ENCODE peak calls at places on chromosomes 7 and 10, in five cellular contexts. One of them, this sample, is unnamed.

GRCh38 chr10:5583525-5584175 is 58.9 kb downstream of the CALML3 start:
- DNase-seq in T47D: peak
- DNase-seq in H9: peak
- DNase-seq in Right ventricle myocardium superior: peak
- DNase-seq in epithelial cell of proximal tubule: peak
- DNase-seq in this sample: peak

GRCh38 chr10:6995846-6996245 is 415.0 kb downstream of the SFMBT2 start:
- DNase-seq in T47D: no peak
- DNase-seq in H9: no peak
- DNase-seq in Right ventricle myocardium superior: no peak
- DNase-seq in epithelial cell of proximal tubule: no peak
- DNase-seq in this sample: no peak

GRCh38 chr10:70145666-70146488 is 623 bp downstream of the TYSND1 start:
- DNase-seq in T47D: peak
- DNase-seq in H9: peak
- DNase-seq in Right ventricle myocardium superior: peak
- DNase-seq in epithelial cell of proximal tubule: no peak
- DNase-seq in this sample: peak

GRCh38 chr10:92695679-92696605 is 6.2 kb downstream of the HHEX start:
- DNase-seq in T47D: no peak
- DNase-seq in H9: peak
- DNase-seq in Right ventricle myocardium superior: no peak
- DNase-seq in epithelial cell of proximal tubule: no peak
- DNase-seq in this sample: peak

GRCh38 chr10:124641282-124642075 is 102.7 kb downstream of the FAM53B start:
- DNase-seq in T47D: no peak
- DNase-seq in H9: no peak
- DNase-seq in Right ventricle myocardium superior: peak
- DNase-seq in epithelial cell of proximal tubule: no peak
- DNase-seq in this sample: no peak

GRCh38 chr7:149207324-149208035 is 12.1 kb downstream of the ZNF282 start:
- DNase-seq in T47D: no peak
- DNase-seq in H9: no peak
- DNase-seq in Right ventricle myocardium superior: no peak
- DNase-seq in epithelial cell of proximal tubule: no peak
- DNase-seq in this sample: no peak

GRCh38 chr7:5183155-5183554 is 6.9 kb upstream of the WIPI2 start:
- DNase-seq in T47D: peak
- DNase-seq in H9: no peak
- DNase-seq in Right ventricle myocardium superior: no peak
- DNase-seq in epithelial cell of proximal tubule: no peak
- DNase-seq in this sample: peak

GRCh38 chr7:157412021-157412443 is 75.2 kb downstream of the DNAJB6 start:
- DNase-seq in T47D: no peak
- DNase-seq in H9: no peak
- DNase-seq in Right ventricle myocardium superior: no peak
- DNase-seq in epithelial cell of proximal tubule: no peak
- DNase-seq in this sample: no peak

GRCh38 chr7:146150153-146150552 is 33.6 kb downstream of the CNTNAP2 start:
- DNase-seq in T47D: no peak
- DNase-seq in H9: no peak
- DNase-seq in Right ventricle myocardium superior: no peak
- DNase-seq in epithelial cell of proximal tubule: no peak
- DNase-seq in this sample: no peak

GRCh38 chr7:95737828-95738505 is 34.4 kb upstream of the DYNC1I1 start:
- DNase-seq in T47D: no peak
- DNase-seq in H9: no peak
- DNase-seq in Right ventricle myocardium superior: no peak
- DNase-seq in epithelial cell of proximal tubule: no peak
- DNase-seq in this sample: no peak

GRCh38 chr10:71217266-71218045 is 5.1 kb downstream of the UNC5B start:
- DNase-seq in T47D: peak
- DNase-seq in H9: peak
- DNase-seq in Right ventricle myocardium superior: no peak
- DNase-seq in epithelial cell of proximal tubule: no peak
- DNase-seq in this sample: peak

GRCh38 chr10:20743142-20743541 is 154.0 kb downstream of the NEBL start:
- DNase-seq in T47D: no peak
- DNase-seq in H9: no peak
- DNase-seq in Right ventricle myocardium superior: no peak
- DNase-seq in epithelial cell of proximal tubule: no peak
- DNase-seq in this sample: no peak

GRCh38 chr7:19957664-19958063 is 184.2 kb upstream of the TMEM196 start:
- DNase-seq in T47D: no peak
- DNase-seq in H9: no peak
- DNase-seq in Right ventricle myocardium superior: no peak
- DNase-seq in epithelial cell of proximal tubule: no peak
- DNase-seq in this sample: no peak

GRCh38 chr7:96547371-96547811 is 162.3 kb downstream of the SEM1 start:
- DNase-seq in T47D: no peak
- DNase-seq in H9: no peak
- DNase-seq in Right ventricle myocardium superior: no peak
- DNase-seq in epithelial cell of proximal tubule: no peak
- DNase-seq in this sample: no peak

GRCh38 chr7:106029941-106030340 is 66.9 kb downstream of the CDHR3 start:
- DNase-seq in T47D: peak
- DNase-seq in H9: no peak
- DNase-seq in Right ventricle myocardium superior: no peak
- DNase-seq in epithelial cell of proximal tubule: no peak
- DNase-seq in this sample: no peak

GRCh38 chr10:33026422-33026821 is 68.4 kb upstream of the ITGB1 start:
- DNase-seq in T47D: no peak
- DNase-seq in H9: no peak
- DNase-seq in Right ventricle myocardium superior: no peak
- DNase-seq in epithelial cell of proximal tubule: no peak
- DNase-seq in this sample: no peak

GRCh38 chr10:20858292-20859124 is 38.6 kb downstream of the NEBL start:
- DNase-seq in T47D: peak
- DNase-seq in H9: no peak
- DNase-seq in Right ventricle myocardium superior: no peak
- DNase-seq in epithelial cell of proximal tubule: no peak
- DNase-seq in this sample: no peak

GRCh38 chr7:24476227-24476626 is 97.0 kb upstream of the PALS2 start:
- DNase-seq in T47D: no peak
- DNase-seq in H9: no peak
- DNase-seq in Right ventricle myocardium superior: no peak
- DNase-seq in epithelial cell of proximal tubule: no peak
- DNase-seq in this sample: no peak

GRCh38 chr10:84493951-84494848 is 165.8 kb downstream of the CCSER2 start:
- DNase-seq in T47D: peak
- DNase-seq in H9: no peak
- DNase-seq in Right ventricle myocardium superior: no peak
- DNase-seq in epithelial cell of proximal tubule: peak
- DNase-seq in this sample: no peak

GRCh38 chr7:11538751-11539299 is 293.2 kb downstream of the THSD7A start:
- DNase-seq in T47D: no peak
- DNase-seq in H9: no peak
- DNase-seq in Right ventricle myocardium superior: no peak
- DNase-seq in epithelial cell of proximal tubule: no peak
- DNase-seq in this sample: no peak

GRCh38 chr7:104986623-104987259 is 27.3 kb upstream of the KMT2E start:
- DNase-seq in T47D: no peak
- DNase-seq in H9: no peak
- DNase-seq in Right ventricle myocardium superior: no peak
- DNase-seq in epithelial cell of proximal tubule: no peak
- DNase-seq in this sample: no peak

GRCh38 chr7:16106300-16106699 is 315.0 kb downstream of the CRPPA start:
- DNase-seq in T47D: no peak
- DNase-seq in H9: no peak
- DNase-seq in Right ventricle myocardium superior: no peak
- DNase-seq in epithelial cell of proximal tubule: no peak
- DNase-seq in this sample: no peak

GRCh38 chr10:46524471-46525176 is 31.8 kb downstream of the GPRIN2 start:
- DNase-seq in T47D: peak
- DNase-seq in H9: no peak
- DNase-seq in Right ventricle myocardium superior: peak
- DNase-seq in epithelial cell of proximal tubule: no peak
- DNase-seq in this sample: peak

This sample was measured in body of pancreas.